ENCODE peak calls at places on chromosomes 5 and 9, in four cellular contexts. J, L, I and F are unnamed samples.

GRCh38 chr9:34611811-34612787 is at the start of gene RPP25L:
- DNase-seq in L (peak; percentile 85), I (peak; percentile 86), J (peak; percentile 78), F (peak; percentile 93)

GRCh38 chr5:137609122-137609521 is 110.0 kb upstream of the SPOCK1 start:
- DNase-seq in J (no peak), L (no peak), I (no peak), F (no peak)

GRCh38 chr5:139517683-139518564 is 35.4 kb upstream of the STING1 start:
- DNase-seq in L (peak; percentile 90), J (peak; percentile 89), I (peak; percentile 73), F (peak; percentile 95)

GRCh38 chr5:180128671-180129261 is 57.2 kb upstream of the RNF130 start:
- DNase-seq in L (peak; percentile 1), J (no peak), I (no peak), F (no peak)

GRCh38 chr5:6359941-6360683 is 18.2 kb downstream of the MED10 start:
- DNase-seq in L (no peak), I (no peak), J (no peak), F (no peak)

GRCh38 chr5:149304195-149305072 is 32.8 kb downstream of the AFAP1L1 start:
- DNase-seq in L (no peak), I (no peak), J (no peak), F (no peak)

GRCh38 chr5:59709833-59710232 is 183.7 kb downstream of the PDE4D start:
- DNase-seq in J (no peak), I (peak; percentile 71), L (no peak), F (no peak)

GRCh38 chr5:132489051-132489770 is 1.4 kb downstream of the IRF1 start:
- DNase-seq in L (peak; percentile 17), J (no peak), I (no peak), F (no peak)

GRCh38 chr5:54013556-54014157 is 296.7 kb downstream of the ARL15 start:
- DNase-seq in L (no peak), I (peak; percentile 88), J (no peak), F (no peak)

GRCh38 chr5:153623906-153624765 is 133.7 kb downstream of the GRIA1 start:
- DNase-seq in I (peak; percentile 35), J (peak; percentile 9), L (no peak), F (no peak)

GRCh38 chr5:140049713-140050112 is 6.6 kb upstream of the NRG2 start:
- DNase-seq in I (no peak), L (no peak), J (no peak), F (no peak)

GRCh38 chr5:93461751-93462150 is 119.3 kb downstream of the NR2F1-AS1 start:
- DNase-seq in J (no peak), I (peak; percentile 47), L (no peak), F (no peak)

GRCh38 chr9:114405294-114406034 is 17.7 kb upstream of the AKNA start:
- DNase-seq in L (peak; percentile 80), I (peak; percentile 71), J (peak; percentile 76), F (peak; percentile 78)

GRCh38 chr5:97163360-97163764 is 19.7 kb downstream of the RIOK2 start:
- DNase-seq in L (no peak), J (no peak), I (no peak), F (no peak)

GRCh38 chr5:179906795-179907569 is 715 bp downstream of the TBC1D9B start:
- DNase-seq in I (peak; percentile 40), J (peak; percentile 43), L (peak; percentile 16), F (no peak)

GRCh38 chr9:94568972-94569712 is 14.3 kb downstream of the PCAT7 start:
- DNase-seq in J (no peak), L (no peak), I (no peak), F (no peak)

GRCh38 chr5:127031863-127032232 is 1.5 kb upstream of the MARCHF3 start:
- DNase-seq in J (no peak), L (no peak), I (no peak), F (no peak)

GRCh38 chr9:34139477-34140146 is 13.1 kb upstream of the DCAF12 start:
- DNase-seq in I (peak; percentile 60), J (peak; percentile 21), L (no peak), F (no peak)

GRCh38 chr5:149387081-149387611 is 8.1 kb upstream of the IL17B start:
- DNase-seq in J (no peak), I (no peak), L (no peak), F (no peak)

GRCh38 chr9:9791621-9792020 is 821.2 kb downstream of the PTPRD start:
- DNase-seq in I (no peak), J (no peak), L (no peak), F (no peak)

GRCh38 chr9:87099383-87099782 is 152.1 kb upstream of the GAS1 start:
- DNase-seq in I (no peak), L (no peak), J (no peak), F (no peak)

GRCh38 chr5:139966856-139967255 is 76.2 kb downstream of the NRG2 start:
- DNase-seq in L (no peak), J (no peak), I (no peak), F (no peak)

GRCh38 chr9:3446313-3446712 is 79.5 kb downstream of the RFX3 start:
- DNase-seq in J (no peak), I (no peak), L (no peak), F (no peak)

GRCh38 chr9:104936291-104936690 is 8.3 kb upstream of the ABCA1 start:
- DNase-seq in I (no peak), J (no peak), L (no peak), F (no peak)

GRCh38 chr9:25461416-25461815 is 216.8 kb downstream of the TUSC1 start:
- DNase-seq in L (no peak), J (no peak), I (peak; percentile 21), F (no peak)

GRCh38 chr5:124908603-124909451 is 162.4 kb upstream of the ZNF608 start:
- DNase-seq in J (no peak), L (no peak), I (peak; percentile 45), F (no peak)

GRCh38 chr5:126234563-126235195 is 188.5 kb upstream of the GRAMD2B start:
- DNase-seq in I (peak; percentile 13), L (no peak), J (no peak), F (peak; percentile 10)

GRCh38 chr5:32600057-32600622 is 14.8 kb downstream of the SUB1 start:
- DNase-seq in J (no peak), I (peak; percentile 25), L (no peak), F (no peak)

DNA sequence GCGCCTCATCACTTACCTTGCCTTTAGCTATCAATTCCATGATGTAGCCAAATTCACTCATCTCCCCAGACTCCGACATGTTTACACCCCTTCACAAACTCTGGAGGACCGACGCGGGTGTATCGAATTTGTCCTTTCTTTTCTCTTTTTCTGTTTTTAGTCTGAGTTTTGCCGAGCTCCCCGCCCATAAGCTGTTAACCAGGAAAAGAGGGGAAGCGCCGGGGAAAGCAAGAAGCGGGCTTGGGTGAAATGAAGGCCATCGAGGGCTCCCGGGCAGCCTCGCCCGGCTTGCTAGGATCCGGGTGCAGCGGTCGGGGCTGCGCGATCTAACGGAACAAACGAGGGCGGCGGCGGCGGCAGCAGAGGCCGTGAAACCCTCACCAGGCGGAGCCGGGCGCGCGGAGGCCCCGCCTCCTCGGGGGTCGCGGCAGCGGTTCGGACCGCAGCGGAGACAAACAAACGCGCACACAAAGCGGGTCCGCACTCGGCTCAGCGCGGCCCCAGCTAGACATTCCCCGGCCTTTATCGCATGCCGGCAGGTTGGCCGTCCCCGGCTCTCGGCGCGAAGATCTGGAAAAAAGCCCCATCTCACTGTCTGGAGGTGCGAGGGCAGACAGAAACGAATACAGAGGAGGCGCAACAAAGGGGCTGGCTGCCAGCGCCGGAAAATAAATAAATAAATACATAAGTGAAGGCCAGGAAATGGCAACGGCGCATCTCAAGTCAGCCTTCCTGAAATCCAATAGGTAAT is 10.4 kb upstream of the TRIM36 start:
- DNase-seq in L (no peak), J (no peak), I (peak; percentile 21), F (peak; percentile 83)
- TF ChIP-seq CTCF in L (no peak), J (no peak), I (no peak), F (no peak)

GRCh38 chr5:13658761-13659160 is 285.7 kb downstream of the DNAH5 start:
- DNase-seq in J (no peak), L (no peak), I (peak; percentile 96), F (no peak)
- TF ChIP-seq CTCF in J (no peak), L (no peak), I (no peak), F (no peak)

DNA sequence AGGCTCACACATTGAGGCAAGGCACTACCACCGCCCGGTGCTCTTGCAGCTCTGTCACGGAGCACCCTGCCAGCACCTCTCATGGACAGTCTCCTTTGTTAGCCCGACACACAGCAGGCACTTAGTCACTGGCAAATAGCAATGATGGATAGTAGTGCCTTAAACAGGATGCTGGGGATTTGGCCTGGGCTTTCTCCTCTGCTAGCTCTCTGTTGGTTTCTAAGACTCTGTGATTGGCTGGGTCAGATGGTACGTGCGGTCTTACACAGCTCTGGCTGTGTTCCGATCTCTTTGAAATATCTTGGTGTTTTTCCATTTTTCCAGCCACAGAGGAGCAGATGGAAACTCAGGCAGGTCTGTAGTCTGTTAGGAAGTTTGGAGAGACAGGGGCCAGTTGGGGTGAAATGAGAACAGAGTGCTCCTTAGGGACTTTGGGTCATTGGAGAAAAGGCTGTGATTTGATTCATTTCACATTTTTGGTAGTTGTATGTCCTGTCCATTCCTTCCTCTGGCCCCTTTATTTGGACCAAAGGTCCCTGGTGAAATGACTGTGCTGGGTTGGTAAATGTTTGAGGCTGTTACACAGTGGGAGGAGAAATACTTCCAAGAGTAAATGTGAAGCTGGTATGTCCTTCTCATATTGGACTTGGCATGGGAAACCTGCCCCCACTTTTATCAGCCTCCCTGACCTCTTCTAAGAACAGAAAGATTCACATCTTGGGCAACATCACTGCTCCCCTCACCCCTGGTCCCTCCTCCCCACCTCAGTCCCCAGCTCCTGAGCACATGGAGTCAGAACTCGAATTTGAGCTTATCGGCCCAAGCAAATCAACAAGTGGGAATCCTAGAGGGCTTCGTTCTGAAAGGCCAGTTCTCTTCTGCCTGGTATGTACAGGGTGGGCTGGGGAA is 3.4 kb downstream of the SMIM3 start:
- DNase-seq in I (peak; percentile 88), J (no peak), L (no peak), F (no peak)
- TF ChIP-seq CTCF in I (no peak), J (no peak), L (no peak), F (no peak)

GRCh38 chr5:162699361-162699760 is 631.8 kb downstream of the GABRG2 start:
- DNase-seq in J (no peak), I (no peak), L (no peak), F (no peak)
- TF ChIP-seq CTCF in J (no peak), I (no peak), L (no peak), F (no peak)

GRCh38 chr9:72396247-72397091 is 31.5 kb upstream of the ZFAND5 start:
- DNase-seq in J (peak; percentile 4), L (no peak), I (peak; percentile 61), F (no peak)

GRCh38 chr9:72394061-72394460 is 29.1 kb upstream of the ZFAND5 start:
- DNase-seq in L (no peak), I (no peak), J (no peak), F (no peak)

GRCh38 chr9:72386186-72386585 is 21.2 kb upstream of the ZFAND5 start:
- DNase-seq in L (no peak), J (no peak), I (no peak), F (no peak)

DNA sequence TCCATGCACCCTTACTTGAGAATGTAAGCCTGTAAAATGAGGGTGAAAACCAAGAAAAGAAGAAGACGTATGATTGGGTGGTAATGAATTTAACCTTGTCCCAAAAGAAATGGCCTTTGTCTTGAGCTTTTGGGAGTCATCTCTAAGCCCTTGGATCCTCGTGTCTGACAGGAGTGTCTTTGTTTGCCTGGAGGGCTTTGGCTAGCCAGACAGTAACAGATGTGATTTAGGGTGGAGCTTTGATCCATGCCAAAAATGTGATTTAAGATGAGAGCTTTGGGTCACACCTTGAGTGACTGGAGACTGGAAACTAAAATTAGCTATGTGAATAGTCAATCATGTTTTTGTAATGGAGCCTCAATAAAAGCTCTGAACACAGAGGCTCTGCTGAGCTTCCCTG is 25.9 kb upstream of the ZFAND5 start:
- DNase-seq in L (no peak), I (peak; percentile 11), J (no peak), F (no peak)
- TF ChIP-seq CTCF in L (no peak), I (no peak), J (no peak), F (no peak)